ENCODE peak calls at places on chromosomes 7 and 10, in four cellular contexts. One of them, this sample, is unnamed.

GRCh38 chr7:86660950-86661462 is 17.3 kb downstream of the GRM3 start:
- DNase-seq in T-helper 9 cell: no peak
- DNase-seq in Peyer's patch: no peak
- DNase-seq in central memory CD8-positive, alpha-beta T cell: no peak
- DNase-seq in this sample: no peak

GRCh38 chr7:54664235-54665228 is 94.5 kb downstream of the SEC61G start:
- DNase-seq in T-helper 9 cell: no peak
- DNase-seq in Peyer's patch: no peak
- DNase-seq in central memory CD8-positive, alpha-beta T cell: no peak
- DNase-seq in this sample: no peak

GRCh38 chr10:52213511-52213831 is 100.6 kb upstream of the DKK1 start:
- DNase-seq in T-helper 9 cell: no peak
- DNase-seq in Peyer's patch: no peak
- DNase-seq in central memory CD8-positive, alpha-beta T cell: no peak
- DNase-seq in this sample: no peak

GRCh38 chr7:99156649-99157048 is 12.7 kb upstream of the SMURF1 start:
- DNase-seq in T-helper 9 cell: no peak
- DNase-seq in Peyer's patch: no peak
- DNase-seq in central memory CD8-positive, alpha-beta T cell: no peak
- DNase-seq in this sample: no peak

GRCh38 chr10:8403711-8404371 is 349.4 kb downstream of the GATA3 start:
- DNase-seq in T-helper 9 cell: no peak
- DNase-seq in Peyer's patch: no peak
- DNase-seq in central memory CD8-positive, alpha-beta T cell: no peak
- DNase-seq in this sample: no peak

GRCh38 chr10:10758306-10758705 is 259.4 kb upstream of the CELF2 start:
- DNase-seq in T-helper 9 cell: no peak
- DNase-seq in Peyer's patch: no peak
- DNase-seq in central memory CD8-positive, alpha-beta T cell: no peak
- DNase-seq in this sample: no peak

GRCh38 chr7:7956531-7957221 is 11.9 kb upstream of the GLCCI1 start:
- DNase-seq in T-helper 9 cell: no peak
- DNase-seq in Peyer's patch: no peak
- DNase-seq in central memory CD8-positive, alpha-beta T cell: no peak
- DNase-seq in this sample: no peak

GRCh38 chr10:22784668-22785067 is 70.3 kb upstream of the PIP4K2A start:
- DNase-seq in T-helper 9 cell: no peak
- DNase-seq in Peyer's patch: no peak
- DNase-seq in central memory CD8-positive, alpha-beta T cell: no peak
- DNase-seq in this sample: no peak

GRCh38 chr7:14698239-14698638 is 204.3 kb downstream of the DGKB start:
- DNase-seq in T-helper 9 cell: no peak
- DNase-seq in Peyer's patch: no peak
- DNase-seq in central memory CD8-positive, alpha-beta T cell: no peak
- DNase-seq in this sample: no peak

This sample was measured in effector CD8-positive, alpha-beta T cell.